ENCODE peak calls at places on chromosomes 16 and 17, in five cellular contexts. One of them, this sample, is unnamed. For H3K4me1, the result is how much of the 10 kb centered on the place peaks cover.

GRCh38 chr17:35345926-35346771 is 27.3 kb downstream of the SLFN11 start:
- DNase-seq in IMR-90: peak
- DNase-seq in A549: no peak
- DNase-seq in transverse colon: peak
- DNase-seq in Peyer's patch: peak
- DNase-seq in this sample: peak

GRCh38 chr16:66552288-66553143 is at the start of gene CKLF:
- DNase-seq in A549: peak
- DNase-seq in IMR-90: peak
- DNase-seq in transverse colon: peak
- DNase-seq in Peyer's patch: peak
- DNase-seq in this sample: peak

GRCh38 chr16:74771656-74772315 is 2.8 kb downstream of the FA2H start:
- DNase-seq in IMR-90: no peak
- DNase-seq in A549: no peak
- DNase-seq in Peyer's patch: peak
- DNase-seq in transverse colon: no peak
- DNase-seq in this sample: no peak

GRCh38 chr16:57039148-57039812 is 49.9 kb downstream of the NLRC5 start:
- DNase-seq in IMR-90: peak
- DNase-seq in A549: no peak
- DNase-seq in transverse colon: peak
- DNase-seq in Peyer's patch: peak
- DNase-seq in this sample: peak

GRCh38 chr16:35841632-35842031 is 2382.2 kb downstream of the TP53TG3F start:
- DNase-seq in transverse colon: no peak
- DNase-seq in A549: no peak
- DNase-seq in IMR-90: no peak
- DNase-seq in Peyer's patch: no peak
- DNase-seq in this sample: no peak

GRCh38 chr16:77223184-77223583 is 24.0 kb downstream of the SYCE1L start:
- DNase-seq in IMR-90: no peak
- DNase-seq in transverse colon: no peak
- DNase-seq in A549: peak
- DNase-seq in Peyer's patch: no peak
- DNase-seq in this sample: no peak

GRCh38 chr16:56336071-56336688 is 89.2 kb downstream of the AMFR start:
- DNase-seq in transverse colon: no peak
- DNase-seq in IMR-90: no peak
- DNase-seq in Peyer's patch: no peak
- DNase-seq in A549: no peak
- DNase-seq in this sample: no peak

GRCh38 chr17:35809855-35810461 is 674 bp downstream of the TAF15 start:
- DNase-seq in IMR-90: peak
- DNase-seq in transverse colon: no peak
- DNase-seq in A549: no peak
- DNase-seq in Peyer's patch: no peak
- DNase-seq in this sample: no peak

GRCh38 chr16:19375561-19376158 is 42.0 kb upstream of the TMC5 start:
- DNase-seq in A549: peak
- DNase-seq in IMR-90: peak
- DNase-seq in transverse colon: peak
- DNase-seq in Peyer's patch: peak
- DNase-seq in this sample: peak

GRCh38 chr16:85137323-85138072 is 25.2 kb upstream of the CIBAR2 start:
- DNase-seq in transverse colon: peak
- DNase-seq in IMR-90: peak
- DNase-seq in A549: peak
- DNase-seq in Peyer's patch: peak
- DNase-seq in this sample: peak

GRCh38 chr16:71383054-71383773 is 24.7 kb downstream of the CALB2 start:
- DNase-seq in A549: no peak
- DNase-seq in IMR-90: peak
- DNase-seq in Peyer's patch: no peak
- DNase-seq in transverse colon: no peak
- DNase-seq in this sample: no peak

GRCh38 chr17:30345527-30346075 is 11.7 kb upstream of the TMIGD1 start:
- DNase-seq in transverse colon: no peak
- DNase-seq in A549: no peak
- DNase-seq in IMR-90: no peak
- DNase-seq in Peyer's patch: no peak
- DNase-seq in this sample: no peak

GRCh38 chr17:74012465-74012864 is 191.0 kb upstream of the RPL38 start:
- DNase-seq in transverse colon: no peak
- DNase-seq in IMR-90: no peak
- DNase-seq in A549: no peak
- DNase-seq in Peyer's patch: no peak
- DNase-seq in this sample: no peak

GRCh38 chr17:27733771-27734170 is 66.6 kb downstream of the NOS2 start:
- DNase-seq in transverse colon: no peak
- DNase-seq in Peyer's patch: no peak
- DNase-seq in A549: peak
- DNase-seq in IMR-90: peak
- DNase-seq in this sample: no peak
- H3K4me1 ChIP-seq in transverse colon: under half
- H3K4me1 ChIP-seq in Peyer's patch: under half
- H3K4me1 ChIP-seq in A549: under half
- H3K4me1 ChIP-seq in IMR-90: under half
- H3K4me1 ChIP-seq in this sample: under half

GRCh38 chr17:27535178-27535928 is 79.1 kb downstream of the KSR1 start:
- DNase-seq in Peyer's patch: no peak
- DNase-seq in IMR-90: peak
- DNase-seq in A549: no peak
- DNase-seq in transverse colon: peak
- DNase-seq in this sample: peak

GRCh38 chr17:27538156-27538955 is 82.1 kb downstream of the KSR1 start:
- DNase-seq in IMR-90: peak
- DNase-seq in A549: no peak
- DNase-seq in transverse colon: no peak
- DNase-seq in Peyer's patch: no peak
- DNase-seq in this sample: peak

GRCh38 chr17:27536781-27537180 is 80.5 kb downstream of the KSR1 start:
- DNase-seq in Peyer's patch: no peak
- DNase-seq in A549: no peak
- DNase-seq in IMR-90: no peak
- DNase-seq in transverse colon: no peak
- DNase-seq in this sample: no peak

GRCh38 chr17:27533874-27534815 is 77.9 kb downstream of the KSR1 start:
- DNase-seq in IMR-90: peak
- DNase-seq in A549: peak
- DNase-seq in Peyer's patch: no peak
- DNase-seq in transverse colon: peak
- DNase-seq in this sample: peak

DNA sequence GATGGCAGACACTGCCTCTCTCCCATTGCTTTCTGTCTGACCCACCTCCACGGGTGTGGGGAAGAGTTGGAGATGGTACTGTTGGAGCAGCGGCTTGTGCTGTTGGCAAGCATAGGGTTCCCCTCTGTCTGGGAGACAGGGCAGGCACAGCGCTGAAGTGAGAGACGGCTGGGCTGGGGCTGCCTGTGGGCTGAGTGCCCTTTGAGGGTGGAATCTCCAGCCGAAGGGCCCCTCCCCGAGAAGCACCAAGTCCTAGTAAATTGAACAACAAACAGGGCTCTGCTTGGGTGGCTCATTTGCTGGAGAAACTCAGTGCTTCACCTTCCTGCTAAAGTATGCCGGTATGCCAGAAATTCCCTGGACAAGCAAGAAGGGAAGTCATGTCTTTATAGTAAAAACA is 79.7 kb downstream of the KSR1 start:
- DNase-seq in IMR-90: no peak
- DNase-seq in A549: no peak
- DNase-seq in Peyer's patch: no peak
- DNase-seq in transverse colon: no peak
- DNase-seq in this sample: no peak
- TF ChIP-seq CTCF in IMR-90: no peak
- TF ChIP-seq CTCF in A549: no peak
- TF ChIP-seq CTCF in Peyer's patch: no peak
- TF ChIP-seq CTCF in transverse colon: no peak
- TF ChIP-seq CTCF in this sample: no peak

DNA sequence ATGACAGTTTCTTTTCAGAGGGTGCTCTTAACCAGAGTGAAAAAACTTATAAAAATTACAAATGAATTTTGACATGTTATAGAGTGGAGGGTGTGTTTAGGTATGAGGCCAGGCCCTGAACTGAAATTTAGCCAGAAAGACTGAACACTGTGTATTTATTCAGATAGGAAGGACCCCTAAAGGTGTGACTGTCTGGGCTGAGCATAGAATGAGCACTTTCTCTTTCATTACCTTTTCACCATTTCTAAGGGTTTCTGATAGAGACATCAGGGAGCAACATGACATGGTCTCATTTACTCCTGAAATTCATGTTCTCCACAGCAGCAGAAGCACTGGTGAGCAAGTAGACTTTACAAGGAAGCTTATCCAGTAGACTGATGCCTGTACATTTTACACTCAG is 32.9 kb downstream of the MRTFB start:
- DNase-seq in Peyer's patch: no peak
- DNase-seq in IMR-90: no peak
- DNase-seq in transverse colon: no peak
- DNase-seq in A549: no peak
- DNase-seq in this sample: no peak
- H3K4me1 ChIP-seq in Peyer's patch: under half
- H3K4me1 ChIP-seq in IMR-90: under half
- H3K4me1 ChIP-seq in transverse colon: half or more
- H3K4me1 ChIP-seq in A549: under half
- H3K4me1 ChIP-seq in this sample: under half

DNA sequence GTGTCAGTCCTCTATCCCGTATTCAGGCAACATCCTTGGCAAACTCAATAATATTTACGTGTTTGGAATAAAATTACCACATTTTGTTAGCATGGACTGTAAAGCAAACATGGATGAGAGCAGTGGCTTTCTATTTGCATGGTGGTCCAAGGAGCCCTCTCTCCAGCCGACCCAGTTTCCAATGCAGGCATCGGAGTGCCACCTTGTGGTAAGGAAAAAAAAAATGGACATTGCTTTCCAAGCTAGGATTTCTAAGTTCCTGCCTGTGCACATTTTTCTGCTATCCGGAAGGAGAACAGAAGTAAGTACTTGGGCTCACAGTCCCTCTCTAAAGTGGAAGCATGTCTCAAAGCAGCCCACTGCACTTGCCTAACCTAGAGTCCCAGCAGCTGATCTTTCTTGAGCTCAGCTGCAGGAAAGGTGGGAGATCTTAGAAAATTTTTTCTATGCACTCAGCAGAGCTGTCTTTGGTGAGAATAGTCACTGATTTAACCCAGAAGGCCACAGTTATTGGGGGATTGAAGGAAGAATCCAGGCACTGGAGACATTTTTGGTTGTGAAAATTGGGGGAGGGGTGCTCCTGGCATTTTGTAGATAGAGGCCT is 46.0 kb upstream of the ERCC4 start:
- DNase-seq in A549: peak
- DNase-seq in transverse colon: no peak
- DNase-seq in Peyer's patch: no peak
- DNase-seq in IMR-90: peak
- DNase-seq in this sample: peak
- TF ChIP-seq CTCF in A549: peak
- TF ChIP-seq CTCF in transverse colon: no peak
- TF ChIP-seq CTCF in Peyer's patch: no peak
- TF ChIP-seq CTCF in IMR-90: peak
- TF ChIP-seq CTCF in this sample: peak

GRCh38 chr16:29761882-29762281 is 16.1 kb upstream of the C16orf54 start:
- DNase-seq in transverse colon: no peak
- DNase-seq in IMR-90: no peak
- DNase-seq in A549: no peak
- DNase-seq in Peyer's patch: no peak
- DNase-seq in this sample: no peak
- H3K4me1 ChIP-seq in transverse colon: half or more
- H3K4me1 ChIP-seq in IMR-90: under half
- H3K4me1 ChIP-seq in A549: under half
- H3K4me1 ChIP-seq in Peyer's patch: under half
- H3K4me1 ChIP-seq in this sample: under half

GRCh38 chr16:72666267-72666666 is 381.7 kb downstream of the ZFHX3 start:
- DNase-seq in transverse colon: no peak
- DNase-seq in IMR-90: peak
- DNase-seq in Peyer's patch: no peak
- DNase-seq in A549: no peak
- DNase-seq in this sample: no peak
- TF ChIP-seq CTCF in transverse colon: no peak
- TF ChIP-seq CTCF in IMR-90: no peak
- TF ChIP-seq CTCF in Peyer's patch: no peak
- TF ChIP-seq CTCF in A549: no peak
- TF ChIP-seq CTCF in this sample: no peak

GRCh38 chr16:27238016-27238587 is 30.5 kb downstream of the NSMCE1 start:
- DNase-seq in transverse colon: peak
- DNase-seq in A549: no peak
- DNase-seq in Peyer's patch: peak
- DNase-seq in IMR-90: no peak
- DNase-seq in this sample: no peak

GRCh38 chr16:27237229-27238015 is 31.1 kb downstream of the NSMCE1 start:
- DNase-seq in transverse colon: no peak
- DNase-seq in A549: no peak
- DNase-seq in IMR-90: no peak
- DNase-seq in Peyer's patch: peak
- DNase-seq in this sample: peak

GRCh38 chr16:27235938-27236245 is 32.6 kb downstream of the KDM8 start:
- DNase-seq in Peyer's patch: no peak
- DNase-seq in IMR-90: no peak
- DNase-seq in A549: no peak
- DNase-seq in transverse colon: no peak
- DNase-seq in this sample: no peak

GRCh38 chr16:27235055-27235937 is 32.0 kb downstream of the KDM8 start:
- DNase-seq in transverse colon: peak
- DNase-seq in Peyer's patch: peak
- DNase-seq in IMR-90: peak
- DNase-seq in A549: peak
- DNase-seq in this sample: peak

DNA sequence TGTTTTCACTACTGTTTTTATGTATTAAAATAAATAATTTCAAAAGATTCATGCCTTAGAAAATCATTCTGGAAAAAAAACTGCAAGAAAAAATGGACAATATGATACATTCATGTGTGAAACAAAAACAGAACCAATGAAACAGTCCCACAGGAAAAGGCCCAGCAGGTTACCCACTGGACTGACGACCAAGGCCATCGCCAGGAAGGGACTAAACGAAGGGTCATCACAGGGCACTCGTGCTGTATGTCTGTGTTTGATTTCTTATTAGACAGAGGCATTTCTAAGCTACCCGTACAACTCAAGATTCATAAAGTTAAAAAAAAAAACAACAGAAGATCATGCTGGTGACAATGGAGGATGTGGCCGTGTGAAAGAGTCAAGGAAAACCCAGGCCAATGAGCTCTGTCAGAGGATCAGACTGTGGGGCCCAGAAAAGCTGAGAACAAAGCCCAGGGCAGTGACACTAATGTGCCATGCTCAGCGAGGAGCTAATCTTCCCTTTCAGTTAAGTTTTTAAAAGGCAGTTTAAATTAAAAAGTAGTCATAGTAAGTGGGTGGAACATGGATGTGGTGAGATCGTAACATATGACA is 31.8 kb downstream of the NSMCE1 start:
- DNase-seq in A549: no peak
- DNase-seq in Peyer's patch: no peak
- DNase-seq in IMR-90: no peak
- DNase-seq in transverse colon: no peak
- DNase-seq in this sample: no peak
- H3K4me1 ChIP-seq in A549: under half
- H3K4me1 ChIP-seq in Peyer's patch: under half
- H3K4me1 ChIP-seq in IMR-90: under half
- H3K4me1 ChIP-seq in transverse colon: half or more
- H3K4me1 ChIP-seq in this sample: under half

GRCh38 chr17:81871387-81872120 is 417 bp upstream of the ARHGDIA start:
- DNase-seq in Peyer's patch: peak
- DNase-seq in IMR-90: peak
- DNase-seq in transverse colon: peak
- DNase-seq in A549: peak
- DNase-seq in this sample: peak
- TF ChIP-seq CTCF in Peyer's patch: peak
- TF ChIP-seq CTCF in IMR-90: peak
- TF ChIP-seq CTCF in transverse colon: peak
- TF ChIP-seq CTCF in A549: no peak
- TF ChIP-seq CTCF in this sample: peak

This sample was measured in fibroblast of lung.